ENCODE peak calls at places on chromosomes 2 and 18, in nine cellular contexts. V is foreskin melanocyte, A is posterior cingulate gyrus, G is fibroblast of pulmonary artery, C is SK-MEL-5, U is HepG2, R is iris pigment epithelial cell, K is mucosa of descending colon, Z is B cell. I is an unnamed sample.

GRCh38 chr18:67710639-67711038 is 194.1 kb upstream of the DSEL start:
- DNase-seq in V (no peak), A (no peak), G (no peak), C (peak), U (peak), R (no peak), K (no peak), Z (no peak), I (no peak)

GRCh38 chr2:237256845-237257244 is 157.1 kb downstream of the COL6A3 start:
- DNase-seq in V (peak), A (no peak), G (peak), C (no peak), U (no peak), R (no peak), K (no peak), Z (no peak), I (no peak)

GRCh38 chr2:25816249-25816648 is 62.0 kb downstream of the ASXL2 start:
- DNase-seq in V (no peak), A (no peak), G (no peak), C (no peak), U (no peak), R (no peak), K (no peak), Z (no peak), I (no peak)

GRCh38 chr2:19124135-19124534 is 234.3 kb downstream of the OSR1 start:
- DNase-seq in V (no peak), A (no peak), G (peak), C (no peak), U (no peak), R (peak), K (no peak), Z (no peak), I (no peak)

GRCh38 chr2:48250943-48251342 is 279.0 kb upstream of the STON1 start:
- DNase-seq in V (no peak), A (no peak), G (peak), C (no peak), U (peak), R (peak), K (no peak), Z (no peak), I (no peak)

GRCh38 chr2:165627463-165627862 is 158.0 kb downstream of the CSRNP3 start:
- DNase-seq in V (peak), A (no peak), G (peak), C (no peak), U (no peak), R (peak), K (no peak), Z (no peak), I (no peak)

GRCh38 chr2:215773728-215774127 is 239.6 kb downstream of the MREG start:
- DNase-seq in V (peak), A (no peak), G (peak), C (peak), U (peak), R (peak), K (no peak), Z (no peak), I (no peak)

GRCh38 chr2:43105586-43106562 is 120.5 kb downstream of the ZFP36L2 start:
- DNase-seq in V (no peak), A (no peak), G (peak), C (peak), U (peak), R (peak), K (peak), Z (peak), I (peak)

GRCh38 chr18:79510046-79510685 is 114.4 kb downstream of the NFATC1 start:
- DNase-seq in V (no peak), A (peak), G (no peak), C (no peak), U (no peak), R (no peak), K (no peak), Z (no peak), I (no peak)

GRCh38 chr2:26745609-26746327 is 18.3 kb upstream of the SLC35F6 start:
- DNase-seq in V (peak), A (peak), G (peak), C (peak), U (peak), R (peak), K (peak), Z (peak), I (peak)

GRCh38 chr2:189487283-189488280 is 46.3 kb downstream of the WDR75 start:
- DNase-seq in V (no peak), A (no peak), G (no peak), C (no peak), U (no peak), R (no peak), K (no peak), Z (no peak), I (no peak)

GRCh38 chr18:8091042-8091441 is 518.2 kb upstream of the RAB12 start:
- DNase-seq in V (no peak), A (no peak), G (peak), C (no peak), U (no peak), R (peak), K (no peak), Z (no peak), I (no peak)

GRCh38 chr2:153287109-153287801 is 191.3 kb downstream of the RPRM start:
- DNase-seq in V (no peak), A (no peak), G (no peak), C (peak), U (peak), R (no peak), K (no peak), Z (no peak), I (no peak)

GRCh38 chr2:120472031-120472430 is 126.1 kb downstream of the INHBB start:
- DNase-seq in V (no peak), A (no peak), G (no peak), C (no peak), U (no peak), R (no peak), K (no peak), Z (no peak), I (no peak)

GRCh38 chr2:26811261-26811660 is 25.4 kb downstream of the CENPA start:
- DNase-seq in V (no peak), A (no peak), G (no peak), C (no peak), U (no peak), R (no peak), K (no peak), Z (no peak), I (no peak)

GRCh38 chr2:63878486-63878885 is 36.8 kb downstream of the UGP2 start:
- DNase-seq in V (no peak), A (no peak), G (no peak), C (no peak), U (no peak), R (no peak), K (no peak), Z (no peak), I (no peak)

GRCh38 chr2:82819936-82820335 is 1639.1 kb downstream of the SUCLG1 start:
- DNase-seq in V (no peak), A (no peak), G (no peak), C (no peak), U (no peak), R (peak), K (no peak), Z (no peak), I (no peak)

GRCh38 chr2:240519396-240520142 is 38.2 kb downstream of the ANKMY1 start:
- DNase-seq in V (no peak), A (no peak), G (peak), C (no peak), U (no peak), R (peak), K (no peak), Z (no peak), I (no peak)

GRCh38 chr2:178106053-178106452 is 6.2 kb upstream of the RBM45 start:
- DNase-seq in V (no peak), A (no peak), G (no peak), C (no peak), U (no peak), R (no peak), K (no peak), Z (no peak), I (no peak)

GRCh38 chr2:162038676-162039075 is 35.3 kb downstream of the DPP4 start:
- DNase-seq in V (no peak), A (no peak), G (no peak), C (peak), U (no peak), R (no peak), K (no peak), Z (no peak), I (no peak)

GRCh38 chr2:188319845-188320244 is 28.2 kb downstream of the GULP1 start:
- DNase-seq in V (no peak), A (no peak), G (peak), C (peak), U (peak), R (no peak), K (no peak), Z (no peak), I (no peak)

GRCh38 chr2:71282493-71282892 is 49.1 kb upstream of the ZNF638 start:
- DNase-seq in V (peak), A (no peak), G (no peak), C (peak), U (peak), R (no peak), K (peak), Z (no peak), I (no peak)

GRCh38 chr2:3870222-3870621 is 166.8 kb downstream of the DCDC2C start:
- DNase-seq in V (no peak), A (no peak), G (no peak), C (no peak), U (no peak), R (no peak), K (no peak), Z (no peak), I (no peak)

GRCh38 chr2:48849770-48850169 is 94.2 kb upstream of the LHCGR start:
- DNase-seq in V (no peak), A (no peak), G (peak), C (no peak), U (no peak), R (peak), K (no peak), Z (no peak), I (no peak)

GRCh38 chr2:213105212-213105611 is 46.2 kb downstream of the IKZF2 start:
- DNase-seq in V (no peak), A (no peak), G (no peak), C (no peak), U (no peak), R (no peak), K (no peak), Z (no peak), I (no peak)

GRCh38 chr2:144376926-144377325 is 143.0 kb downstream of the ZEB2 start:
- DNase-seq in V (no peak), A (no peak), G (no peak), C (no peak), U (no peak), R (no peak), K (no peak), Z (no peak), I (no peak)

GRCh38 chr18:56511996-56512395 is 126.4 kb downstream of the TXNL1 start:
- DNase-seq in V (no peak), A (no peak), G (no peak), C (no peak), U (no peak), R (no peak), K (no peak), Z (no peak), I (no peak)

GRCh38 chr2:184527058-184527457 is 71.3 kb upstream of the ZNF804A start:
- DNase-seq in V (no peak), A (no peak), G (no peak), C (no peak), U (no peak), R (no peak), K (no peak), Z (no peak), I (no peak)

I was measured in colonic mucosa.